ENCODE peak calls at places on chromosomes 13 and 19, in five cellular contexts. One of them, this sample, is unnamed.

GRCh38 chr13:112638919-112639318 is 50.9 kb upstream of the ATP11A start:
- DNase-seq in non-pigmented ciliary epithelial cell: no peak
- DNase-seq in retinal pigment epithelial cell: no peak
- DNase-seq in CD4-positive, alpha-beta T cell: no peak
- DNase-seq in substantia nigra: no peak
- DNase-seq in this sample: no peak

GRCh38 chr19:40521276-40521675 is 54.5 kb downstream of the SPTBN4 start:
- DNase-seq in non-pigmented ciliary epithelial cell: no peak
- DNase-seq in retinal pigment epithelial cell: no peak
- DNase-seq in CD4-positive, alpha-beta T cell: no peak
- DNase-seq in substantia nigra: no peak
- DNase-seq in this sample: no peak

GRCh38 chr19:19900124-19900523 is 622 bp upstream of the ZNF93 start:
- DNase-seq in non-pigmented ciliary epithelial cell: peak
- DNase-seq in retinal pigment epithelial cell: no peak
- DNase-seq in CD4-positive, alpha-beta T cell: no peak
- DNase-seq in substantia nigra: no peak
- DNase-seq in this sample: no peak

GRCh38 chr19:11843741-11844140 is 4.8 kb upstream of the ZNF439 start:
- DNase-seq in non-pigmented ciliary epithelial cell: no peak
- DNase-seq in retinal pigment epithelial cell: peak
- DNase-seq in CD4-positive, alpha-beta T cell: no peak
- DNase-seq in substantia nigra: no peak
- DNase-seq in this sample: no peak

GRCh38 chr13:21458457-21458815 is 667 bp downstream of the ZDHHC20 start:
- DNase-seq in non-pigmented ciliary epithelial cell: no peak
- DNase-seq in retinal pigment epithelial cell: no peak
- DNase-seq in CD4-positive, alpha-beta T cell: peak
- DNase-seq in substantia nigra: no peak
- DNase-seq in this sample: no peak

GRCh38 chr19:7492142-7493055 is 3.6 kb upstream of the PEX11G start:
- DNase-seq in non-pigmented ciliary epithelial cell: no peak
- DNase-seq in retinal pigment epithelial cell: no peak
- DNase-seq in CD4-positive, alpha-beta T cell: no peak
- DNase-seq in substantia nigra: no peak
- DNase-seq in this sample: no peak

GRCh38 chr13:71661921-71662320 is 205.1 kb downstream of the DACH1 start:
- DNase-seq in non-pigmented ciliary epithelial cell: peak
- DNase-seq in retinal pigment epithelial cell: no peak
- DNase-seq in CD4-positive, alpha-beta T cell: no peak
- DNase-seq in substantia nigra: no peak
- DNase-seq in this sample: no peak

GRCh38 chr19:53553865-53554791 is 16.2 kb downstream of the ZNF331 start:
- DNase-seq in non-pigmented ciliary epithelial cell: no peak
- DNase-seq in retinal pigment epithelial cell: no peak
- DNase-seq in CD4-positive, alpha-beta T cell: peak
- DNase-seq in substantia nigra: peak
- DNase-seq in this sample: peak

GRCh38 chr13:26508885-26509284 is 48.6 kb upstream of the WASF3 start:
- DNase-seq in non-pigmented ciliary epithelial cell: no peak
- DNase-seq in retinal pigment epithelial cell: no peak
- DNase-seq in CD4-positive, alpha-beta T cell: no peak
- DNase-seq in substantia nigra: no peak
- DNase-seq in this sample: no peak

GRCh38 chr13:86085890-86086289 is 286.7 kb upstream of the SLITRK6 start:
- DNase-seq in non-pigmented ciliary epithelial cell: no peak
- DNase-seq in retinal pigment epithelial cell: no peak
- DNase-seq in CD4-positive, alpha-beta T cell: no peak
- DNase-seq in substantia nigra: no peak
- DNase-seq in this sample: no peak

GRCh38 chr19:16608290-16608704 is 19.7 kb downstream of the MED26 start:
- DNase-seq in non-pigmented ciliary epithelial cell: peak
- DNase-seq in retinal pigment epithelial cell: no peak
- DNase-seq in CD4-positive, alpha-beta T cell: no peak
- DNase-seq in substantia nigra: no peak
- DNase-seq in this sample: no peak

GRCh38 chr13:110520431-110521295 is 40.9 kb downstream of the RAB20 start:
- DNase-seq in non-pigmented ciliary epithelial cell: no peak
- DNase-seq in retinal pigment epithelial cell: no peak
- DNase-seq in CD4-positive, alpha-beta T cell: no peak
- DNase-seq in substantia nigra: peak
- DNase-seq in this sample: peak

GRCh38 chr19:5804516-5805464 is at the start of gene NRTN:
- DNase-seq in non-pigmented ciliary epithelial cell: no peak
- DNase-seq in retinal pigment epithelial cell: no peak
- DNase-seq in CD4-positive, alpha-beta T cell: peak
- DNase-seq in substantia nigra: no peak
- DNase-seq in this sample: no peak

GRCh38 chr19:47417107-47417745 is 2.1 kb downstream of the MEIS3 start:
- DNase-seq in non-pigmented ciliary epithelial cell: no peak
- DNase-seq in retinal pigment epithelial cell: no peak
- DNase-seq in CD4-positive, alpha-beta T cell: no peak
- DNase-seq in substantia nigra: no peak
- DNase-seq in this sample: no peak

GRCh38 chr19:52896431-52897148 is 845 bp downstream of the ZNF320 start:
- DNase-seq in non-pigmented ciliary epithelial cell: no peak
- DNase-seq in retinal pigment epithelial cell: peak
- DNase-seq in CD4-positive, alpha-beta T cell: no peak
- DNase-seq in substantia nigra: no peak
- DNase-seq in this sample: no peak

GRCh38 chr13:25729201-25729600 is 322.6 kb downstream of the SHISA2 start:
- DNase-seq in non-pigmented ciliary epithelial cell: no peak
- DNase-seq in retinal pigment epithelial cell: no peak
- DNase-seq in CD4-positive, alpha-beta T cell: no peak
- DNase-seq in substantia nigra: no peak
- DNase-seq in this sample: no peak

GRCh38 chr19:17755977-17756670 is 4.8 kb downstream of the FCHO1 start:
- DNase-seq in non-pigmented ciliary epithelial cell: no peak
- DNase-seq in retinal pigment epithelial cell: no peak
- DNase-seq in CD4-positive, alpha-beta T cell: peak
- DNase-seq in substantia nigra: peak
- DNase-seq in this sample: peak

GRCh38 chr19:11251217-11251616 is 11.1 kb downstream of the DOCK6 start:
- DNase-seq in non-pigmented ciliary epithelial cell: no peak
- DNase-seq in retinal pigment epithelial cell: no peak
- DNase-seq in CD4-positive, alpha-beta T cell: no peak
- DNase-seq in substantia nigra: no peak
- DNase-seq in this sample: no peak

GRCh38 chr19:57099199-57099661 is 20.6 kb upstream of the USP29 start:
- DNase-seq in non-pigmented ciliary epithelial cell: peak
- DNase-seq in retinal pigment epithelial cell: no peak
- DNase-seq in CD4-positive, alpha-beta T cell: peak
- DNase-seq in substantia nigra: peak
- DNase-seq in this sample: peak

GRCh38 chr13:56457535-56458200 is 683.0 kb upstream of the PRR20A start:
- DNase-seq in non-pigmented ciliary epithelial cell: no peak
- DNase-seq in retinal pigment epithelial cell: no peak
- DNase-seq in CD4-positive, alpha-beta T cell: no peak
- DNase-seq in substantia nigra: no peak
- DNase-seq in this sample: no peak

GRCh38 chr13:98454389-98454881 is 122.5 kb downstream of the STK24 start:
- DNase-seq in non-pigmented ciliary epithelial cell: peak
- DNase-seq in retinal pigment epithelial cell: no peak
- DNase-seq in CD4-positive, alpha-beta T cell: no peak
- DNase-seq in substantia nigra: no peak
- DNase-seq in this sample: peak

GRCh38 chr19:15296841-15297415 is 35.4 kb downstream of the BRD4 start:
- DNase-seq in non-pigmented ciliary epithelial cell: no peak
- DNase-seq in retinal pigment epithelial cell: no peak
- DNase-seq in CD4-positive, alpha-beta T cell: no peak
- DNase-seq in substantia nigra: no peak
- DNase-seq in this sample: no peak

GRCh38 chr13:71021810-71022422 is 845.1 kb downstream of the DACH1 start:
- DNase-seq in non-pigmented ciliary epithelial cell: no peak
- DNase-seq in retinal pigment epithelial cell: no peak
- DNase-seq in CD4-positive, alpha-beta T cell: no peak
- DNase-seq in substantia nigra: no peak
- DNase-seq in this sample: no peak

GRCh38 chr19:49573009-49573408 is 7.3 kb downstream of the NOSIP start:
- DNase-seq in non-pigmented ciliary epithelial cell: no peak
- DNase-seq in retinal pigment epithelial cell: no peak
- DNase-seq in CD4-positive, alpha-beta T cell: no peak
- DNase-seq in substantia nigra: no peak
- DNase-seq in this sample: no peak

GRCh38 chr13:59371229-59371628 is 792.5 kb downstream of the DIAPH3 start:
- DNase-seq in non-pigmented ciliary epithelial cell: no peak
- DNase-seq in retinal pigment epithelial cell: no peak
- DNase-seq in CD4-positive, alpha-beta T cell: no peak
- DNase-seq in substantia nigra: no peak
- DNase-seq in this sample: no peak

GRCh38 chr19:1407662-1408299 is 395 bp downstream of the DAZAP1 start:
- DNase-seq in non-pigmented ciliary epithelial cell: no peak
- DNase-seq in retinal pigment epithelial cell: no peak
- DNase-seq in CD4-positive, alpha-beta T cell: peak
- DNase-seq in substantia nigra: no peak
- DNase-seq in this sample: no peak

GRCh38 chr13:32636711-32637110 is 50.5 kb downstream of the PDS5B start:
- DNase-seq in non-pigmented ciliary epithelial cell: no peak
- DNase-seq in retinal pigment epithelial cell: no peak
- DNase-seq in CD4-positive, alpha-beta T cell: no peak
- DNase-seq in substantia nigra: no peak
- DNase-seq in this sample: no peak

GRCh38 chr13:79417741-79418140 is 11.7 kb upstream of the RBM26 start:
- DNase-seq in non-pigmented ciliary epithelial cell: no peak
- DNase-seq in retinal pigment epithelial cell: no peak
- DNase-seq in CD4-positive, alpha-beta T cell: no peak
- DNase-seq in substantia nigra: no peak
- DNase-seq in this sample: no peak

GRCh38 chr19:9702186-9702585 is 27.3 kb upstream of the ZNF562 start:
- DNase-seq in non-pigmented ciliary epithelial cell: no peak
- DNase-seq in retinal pigment epithelial cell: no peak
- DNase-seq in CD4-positive, alpha-beta T cell: no peak
- DNase-seq in substantia nigra: no peak
- DNase-seq in this sample: no peak

GRCh38 chr13:100184095-100184494 is 95.2 kb downstream of the PCCA start:
- DNase-seq in non-pigmented ciliary epithelial cell: no peak
- DNase-seq in retinal pigment epithelial cell: no peak
- DNase-seq in CD4-positive, alpha-beta T cell: no peak
- DNase-seq in substantia nigra: no peak
- DNase-seq in this sample: no peak

GRCh38 chr19:2663920-2664571 is 38.4 kb downstream of the GNG7 start:
- DNase-seq in non-pigmented ciliary epithelial cell: no peak
- DNase-seq in retinal pigment epithelial cell: no peak
- DNase-seq in CD4-positive, alpha-beta T cell: no peak
- DNase-seq in substantia nigra: peak
- DNase-seq in this sample: peak

GRCh38 chr13:30696278-30697176 is 38.8 kb upstream of the ALOX5AP start:
- DNase-seq in non-pigmented ciliary epithelial cell: no peak
- DNase-seq in retinal pigment epithelial cell: no peak
- DNase-seq in CD4-positive, alpha-beta T cell: no peak
- DNase-seq in substantia nigra: no peak
- DNase-seq in this sample: no peak

GRCh38 chr19:35171730-35172129 is 17.2 kb downstream of the FXYD5 start:
- DNase-seq in non-pigmented ciliary epithelial cell: no peak
- DNase-seq in retinal pigment epithelial cell: no peak
- DNase-seq in CD4-positive, alpha-beta T cell: no peak
- DNase-seq in substantia nigra: no peak
- DNase-seq in this sample: no peak

GRCh38 chr13:43405457-43405856 is 381.3 kb downstream of the ENOX1 start:
- DNase-seq in non-pigmented ciliary epithelial cell: peak
- DNase-seq in retinal pigment epithelial cell: no peak
- DNase-seq in CD4-positive, alpha-beta T cell: no peak
- DNase-seq in substantia nigra: no peak
- DNase-seq in this sample: no peak

GRCh38 chr19:32146664-32147063 is 198.7 kb upstream of the ZNF507 start:
- DNase-seq in non-pigmented ciliary epithelial cell: no peak
- DNase-seq in retinal pigment epithelial cell: no peak
- DNase-seq in CD4-positive, alpha-beta T cell: no peak
- DNase-seq in substantia nigra: no peak
- DNase-seq in this sample: no peak

GRCh38 chr13:75870397-75870801 is 234.3 kb downstream of the LMO7 start:
- DNase-seq in non-pigmented ciliary epithelial cell: no peak
- DNase-seq in retinal pigment epithelial cell: no peak
- DNase-seq in CD4-positive, alpha-beta T cell: no peak
- DNase-seq in substantia nigra: peak
- DNase-seq in this sample: no peak

GRCh38 chr19:6530385-6531162 is at the start of gene TNFSF9:
- DNase-seq in non-pigmented ciliary epithelial cell: peak
- DNase-seq in retinal pigment epithelial cell: peak
- DNase-seq in CD4-positive, alpha-beta T cell: peak
- DNase-seq in substantia nigra: peak
- DNase-seq in this sample: peak

This sample was measured in caudate nucleus.